ENCODE peak calls at places on chromosomes 2 and 18, in ten cellular contexts. S is endothelial cell; E is left kidney; T is GM23248; Z is stimulated activated CD8-positive, alpha-beta memory T cell treated with anti-CD3 and anti-CD28 coated beads, Interleukin-12 subunit alpha, Interleukin-12 subunit beta, amount 100 ng/mL, for 1 hour; W is Ammon's horn; G is cardiac fibroblast; D is fibroblast of lung; B is GF-D8; M is hippocampal formation. Q is an unnamed sample.
A peak's percentile ranks its signal among the peaks of the same experiment; 100 is the strongest.

GRCh38 chr18:4017479-4017878 is 437.6 kb downstream of the DLGAP1 start:
- DNase-seq in S (peak; percentile 15), E (peak; percentile 28), T (peak; percentile 20), Z (no peak), W (no peak), G (peak; percentile 5), D (no peak), B (no peak), M (no peak), Q (no peak)

GRCh38 chr2:97910403-97911209 is 85.1 kb downstream of the TMEM131 start:
- DNase-seq in S (no peak), E (no peak), T (no peak), Z (no peak), W (no peak), G (no peak), D (peak; percentile 60), B (peak; percentile 77), M (no peak), Q (no peak)

GRCh38 chr18:21739604-21740473 is 753 bp upstream of the MIB1 start:
- DNase-seq in S (no peak), E (peak; percentile 19), T (no peak), Z (no peak), W (peak; percentile 23), G (no peak), D (no peak), B (no peak), M (no peak), Q (no peak)

GRCh38 chr2:71283131-71283530 is 48.5 kb upstream of the ZNF638 start:
- DNase-seq in S (no peak), E (no peak), T (no peak), Z (no peak), W (no peak), G (no peak), D (no peak), B (no peak), M (no peak), Q (no peak)

GRCh38 chr2:27921880-27922589 is 31.5 kb downstream of the BABAM2 start:
- DNase-seq in S (no peak), E (peak; percentile 30), T (no peak), Z (no peak), W (no peak), G (no peak), D (no peak), B (no peak), M (no peak), Q (no peak)

GRCh38 chr2:10880586-10881321 is 31.0 kb upstream of the KCNF1 start:
- DNase-seq in S (no peak), E (no peak), T (no peak), Z (no peak), W (no peak), G (no peak), D (no peak), B (no peak), M (no peak), Q (no peak)

GRCh38 chr2:234980476-234981187 is 28.8 kb downstream of the SH3BP4 start:
- DNase-seq in S (peak; percentile 42), E (peak; percentile 66), T (no peak), Z (no peak), W (no peak), G (no peak), D (peak; percentile 78), B (no peak), M (no peak), Q (no peak)

GRCh38 chr2:43273477-43273876 is 47.1 kb upstream of the ZFP36L2 start:
- DNase-seq in S (no peak), E (no peak), T (peak; percentile 84), Z (no peak), W (no peak), G (peak; percentile 67), D (peak; percentile 60), B (no peak), M (no peak), Q (no peak)

GRCh38 chr18:25097119-25098114 is 254.5 kb downstream of the ZNF521 start:
- DNase-seq in S (no peak), E (no peak), T (no peak), Z (no peak), W (no peak), G (no peak), D (peak; percentile 46), B (no peak), M (no peak), Q (no peak)

GRCh38 chr2:74573747-74574562 is 19.4 kb downstream of the DOK1 start:
- DNase-seq in S (no peak), E (peak; percentile 36), T (peak; percentile 76), Z (no peak), W (peak; percentile 60), G (peak; percentile 84), D (peak; percentile 44), B (peak; percentile 91), M (no peak), Q (no peak)

GRCh38 chr2:101736861-101737291 is 39.4 kb downstream of the MAP4K4 start:
- DNase-seq in S (no peak), E (no peak), T (peak; percentile 91), Z (no peak), W (no peak), G (peak; percentile 93), D (peak; percentile 77), B (no peak), M (no peak), Q (no peak)

GRCh38 chr2:11592671-11593574 is 59.1 kb downstream of the GREB1 start:
- DNase-seq in S (no peak), E (peak; percentile 9), T (no peak), Z (no peak), W (no peak), G (no peak), D (no peak), B (no peak), M (no peak), Q (no peak)

GRCh38 chr2:88924533-88924932 is 233.1 kb downstream of the RPIA start:
- DNase-seq in S (no peak), E (no peak), T (no peak), Z (no peak), W (no peak), G (no peak), D (no peak), B (no peak), M (no peak), Q (no peak)

GRCh38 chr2:60350791-60351190 is 202.7 kb downstream of the BCL11A start:
- DNase-seq in S (no peak), E (no peak), T (no peak), Z (no peak), W (no peak), G (no peak), D (no peak), B (no peak), M (no peak), Q (no peak)

GRCh38 chr2:37350034-37350433 is 5.6 kb downstream of the QPCT start:
- DNase-seq in S (no peak), E (peak; percentile 71), T (no peak), Z (no peak), W (no peak), G (no peak), D (no peak), B (no peak), M (no peak), Q (peak; percentile 57)

GRCh38 chr18:5294618-5295230 is 802 bp downstream of the ZBTB14 start:
- DNase-seq in S (no peak), E (no peak), T (no peak), Z (peak; percentile 27), W (peak; percentile 65), G (peak; percentile 56), D (peak; percentile 66), B (peak; percentile 75), M (peak; percentile 54), Q (no peak)

GRCh38 chr2:191565647-191566198 is 112.2 kb upstream of the NABP1 start:
- DNase-seq in S (no peak), E (no peak), T (no peak), Z (no peak), W (no peak), G (no peak), D (no peak), B (peak; percentile 9), M (no peak), Q (no peak)

GRCh38 chr2:223759569-223760430 is 77.6 kb downstream of the AP1S3 start:
- DNase-seq in S (no peak), E (no peak), T (peak; percentile 57), Z (no peak), W (no peak), G (peak; percentile 89), D (peak; percentile 74), B (no peak), M (no peak), Q (no peak)

GRCh38 chr2:28030600-28030999 is 140.1 kb downstream of the BABAM2 start:
- DNase-seq in S (no peak), E (no peak), T (no peak), Z (no peak), W (no peak), G (no peak), D (no peak), B (no peak), M (no peak), Q (no peak)

GRCh38 chr18:2855560-2856350 is 8.9 kb downstream of the EMILIN2 start:
- DNase-seq in S (no peak), E (peak; percentile 12), T (peak; percentile 22), Z (no peak), W (no peak), G (no peak), D (no peak), B (no peak), M (no peak), Q (no peak)

GRCh38 chr2:204135752-204136151 is 199.2 kb downstream of the ICOS start:
- DNase-seq in S (no peak), E (no peak), T (no peak), Z (no peak), W (no peak), G (no peak), D (no peak), B (no peak), M (no peak), Q (no peak)

GRCh38 chr2:56168163-56168562 is 15.6 kb upstream of the CCDC85A start:
- DNase-seq in S (no peak), E (peak; percentile 20), T (peak; percentile 64), Z (no peak), W (peak; percentile 55), G (peak; percentile 47), D (peak; percentile 76), B (no peak), M (no peak), Q (no peak)

GRCh38 chr2:132766573-132766972 is 96.6 kb upstream of the LYPD1 start:
- DNase-seq in S (no peak), E (no peak), T (no peak), Z (no peak), W (no peak), G (no peak), D (no peak), B (no peak), M (no peak), Q (no peak)

GRCh38 chr2:234998404-234999211 is 46.8 kb downstream of the SH3BP4 start:
- DNase-seq in S (no peak), E (peak; percentile 63), T (no peak), Z (no peak), W (no peak), G (peak; percentile 27), D (peak; percentile 40), B (no peak), M (no peak), Q (no peak)

GRCh38 chr18:9631814-9632496 is 17.6 kb upstream of the PPP4R1 start:
- DNase-seq in S (no peak), E (no peak), T (peak; percentile 93), Z (no peak), W (no peak), G (peak; percentile 93), D (peak; percentile 95), B (no peak), M (no peak), Q (no peak)

GRCh38 chr2:223740679-223741078 is 96.7 kb downstream of the AP1S3 start:
- DNase-seq in S (no peak), E (no peak), T (no peak), Z (no peak), W (no peak), G (no peak), D (no peak), B (no peak), M (no peak), Q (no peak)

GRCh38 chr2:43314299-43314927 is 88.0 kb upstream of the ZFP36L2 start:
- DNase-seq in S (no peak), E (no peak), T (no peak), Z (no peak), W (no peak), G (no peak), D (no peak), B (no peak), M (no peak), Q (no peak)